ENCODE peak calls at places on chromosomes 1 and 21, in ten cellular contexts. S, U, N, T, Q, F, O, Z, M and L are unnamed samples.

GRCh38 chr1:41714613-41715389 is 203.9 kb downstream of the HIVEP3 start:
- DNase-seq in Q (no peak), S (no peak), T (no peak), N (no peak), F (no peak), Z (no peak), O (no peak), M (no peak), U (no peak), L (no peak)

GRCh38 chr1:17207966-17208418 is 3.1 kb downstream of the PADI1 start:
- DNase-seq in S (peak; percentile 70), O (no peak), Z (peak; percentile 81), F (no peak), N (peak; percentile 27), U (no peak), Q (peak; percentile 92), T (no peak), M (no peak), L (no peak)

GRCh38 chr21:31107871-31108270 is 69.6 kb upstream of the KRTAP19-8 start:
- DNase-seq in O (no peak), F (peak; percentile 32), M (no peak), U (no peak), N (no peak), Q (no peak), S (no peak), Z (no peak), T (no peak), L (no peak)

GRCh38 chr1:81703736-81704463 is 96.8 kb upstream of the ADGRL2 start:
- DNase-seq in O (peak; percentile 53), S (no peak), T (no peak), F (no peak), U (no peak), M (no peak), Z (peak; percentile 63), Q (peak; percentile 75), N (no peak), L (peak; percentile 46)

GRCh38 chr1:165495811-165496143 is 48.0 kb upstream of the LRRC52 start:
- DNase-seq in O (no peak), Q (no peak), N (no peak), M (no peak), S (no peak), Z (no peak), U (no peak), F (no peak), T (no peak), L (no peak)

GRCh38 chr1:225973158-225973557 is 26.0 kb downstream of the SDE2 start:
- DNase-seq in Q (no peak), F (no peak), O (no peak), M (no peak), S (no peak), U (no peak), N (no peak), Z (peak; percentile 14), T (no peak), L (no peak)

GRCh38 chr1:6198646-6199297 is 623 bp downstream of the RPL22 start:
- DNase-seq in N (peak; percentile 41), T (no peak), M (no peak), O (no peak), Q (peak; percentile 14), Z (no peak), U (no peak), S (no peak), F (no peak), L (no peak)

GRCh38 chr1:178599087-178599486 is 86.2 kb downstream of the TEX35 start:
- DNase-seq in T (no peak), O (no peak), S (no peak), N (no peak), Z (no peak), Q (no peak), U (no peak), F (no peak), M (no peak), L (no peak)

GRCh38 chr1:117559139-117559538 is 46.7 kb upstream of the TENT5C start:
- DNase-seq in T (no peak), U (no peak), Z (no peak), Q (no peak), F (no peak), S (no peak), M (no peak), N (no peak), O (no peak), L (no peak)

GRCh38 chr1:207463021-207463420 is 8.9 kb downstream of the CR2 start:
- DNase-seq in S (no peak), N (no peak), Q (peak; percentile 15), F (no peak), M (no peak), Z (no peak), T (no peak), O (no peak), U (no peak), L (no peak)

GRCh38 chr1:22788298-22788697 is 77.7 kb downstream of the EPHB2 start:
- DNase-seq in U (no peak), S (no peak), T (no peak), O (no peak), Z (no peak), F (no peak), Q (peak; percentile 68), M (no peak), N (no peak), L (no peak)

GRCh38 chr21:37118187-37118826 is 45.3 kb downstream of the TTC3 start:
- DNase-seq in N (no peak), Z (no peak), Q (peak; percentile 63), S (no peak), U (no peak), F (no peak), T (no peak), M (no peak), O (no peak), L (no peak)

GRCh38 chr1:101653482-101653946 is 343.2 kb downstream of the OLFM3 start:
- DNase-seq in M (no peak), Z (no peak), U (no peak), F (no peak), N (no peak), O (peak; percentile 73), Q (peak; percentile 54), S (no peak), T (no peak), L (peak; percentile 20)

GRCh38 chr1:58447891-58448290 is 98.6 kb downstream of the OMA1 start:
- DNase-seq in M (no peak), Z (no peak), S (no peak), N (no peak), O (no peak), T (no peak), Q (no peak), U (no peak), F (no peak), L (peak; percentile 20)

GRCh38 chr21:29187939-29188338 is 57.5 kb downstream of the MAP3K7CL start:
- DNase-seq in Q (peak; percentile 84), F (peak; percentile 67), N (no peak), O (no peak), S (no peak), U (no peak), M (peak; percentile 49), T (no peak), Z (peak; percentile 21), L (no peak)

GRCh38 chr1:155070721-155071556 is 7.4 kb downstream of the EFNA4 start:
- DNase-seq in Z (peak; percentile 82), N (peak; percentile 77), S (no peak), U (peak; percentile 55), Q (no peak), T (peak; percentile 91), F (peak; percentile 83), O (peak; percentile 95), M (peak; percentile 78), L (peak; percentile 77)
- TF ChIP-seq CTCF in Z (peak; percentile 48), N (peak; percentile 51), S (no peak), U (peak; percentile 45), Q (no peak), T (peak; percentile 49), F (peak; percentile 62), O (peak; percentile 63), M (peak; percentile 41), L (peak; percentile 29)

DNA sequence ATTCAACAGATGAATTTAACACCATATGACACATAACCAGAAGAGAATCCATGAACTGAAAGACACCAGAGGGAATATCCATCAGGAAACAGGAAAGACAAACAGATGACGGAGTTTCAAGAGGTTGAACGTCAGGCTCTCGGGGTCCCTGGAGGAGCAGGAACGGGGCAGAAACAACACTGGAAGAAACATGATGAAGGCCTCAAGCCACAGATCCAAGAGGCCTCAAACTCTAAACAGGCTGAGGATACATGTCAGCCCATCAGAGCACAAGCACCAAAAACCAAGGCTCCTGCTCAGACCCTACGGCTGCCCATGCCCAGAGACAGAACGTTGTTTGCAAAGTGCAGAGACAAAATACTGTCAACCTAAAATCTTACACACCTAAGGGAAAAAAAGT is 7.0 kb downstream of the INTS11 start:
- DNase-seq in S (no peak), O (no peak), M (no peak), N (no peak), F (no peak), Q (no peak), U (no peak), Z (no peak), T (no peak), L (no peak)
- H3K4me1 ChIP-seq in S (peaks cover 21% of the 10 kb centered on the region), O (peaks cover 7% of the 10 kb centered on the region), M (peaks cover 36% of the 10 kb centered on the region), N (peaks cover 7% of the 10 kb centered on the region), F (peaks cover 37% of the 10 kb centered on the region), Q (peaks cover 24% of the 10 kb centered on the region), U (peaks cover 15% of the 10 kb centered on the region), Z (peaks cover 16% of the 10 kb centered on the region), T (peaks cover 15% of the 10 kb centered on the region), L (no peaks in the 10 kb centered on the region)

DNA sequence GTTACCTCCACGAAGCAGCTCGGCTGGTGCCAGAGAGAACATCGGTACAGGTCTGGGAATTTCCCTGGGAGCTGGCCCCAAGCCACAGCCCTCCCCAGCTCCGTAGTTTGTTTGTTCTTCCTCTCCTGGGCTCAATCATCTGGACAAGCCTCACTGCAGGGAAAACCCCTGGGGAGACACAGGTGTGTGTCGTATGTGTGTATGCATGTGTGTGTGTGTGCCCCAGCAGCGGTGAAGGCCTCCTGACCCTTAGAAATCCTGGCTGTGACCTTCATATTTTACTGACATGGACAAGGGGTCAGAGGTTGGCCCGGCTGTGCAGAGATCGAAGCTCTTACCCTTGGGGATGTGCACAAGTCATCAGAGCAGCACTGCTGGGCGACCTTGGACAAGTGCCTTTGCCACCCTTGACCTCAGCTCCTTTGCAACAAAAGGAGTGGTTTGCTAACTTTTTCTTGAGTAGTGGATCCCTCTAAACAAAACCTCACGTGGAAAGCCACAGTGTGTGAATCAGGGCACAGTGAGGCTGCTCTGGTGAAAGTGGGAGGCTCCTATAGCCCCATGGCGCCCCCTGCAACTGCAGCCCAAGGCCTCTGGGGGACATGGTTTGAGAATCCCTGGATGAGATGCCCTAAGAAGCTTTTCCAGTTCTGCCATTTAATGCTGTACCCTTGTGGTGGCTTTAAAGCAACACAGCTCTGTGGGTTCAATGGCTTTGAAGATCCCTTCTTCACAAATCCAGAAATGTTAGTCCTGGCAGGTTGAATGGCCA is 12.3 kb upstream of the IL22RA1 start:
- DNase-seq in U (no peak), Q (peak; percentile 78), F (peak; percentile 86), T (no peak), M (no peak), S (peak; percentile 26), N (no peak), O (peak; percentile 33), Z (no peak), L (no peak)
- TF ChIP-seq CTCF in U (no peak), Q (peak; percentile 23), F (no peak), T (peak; percentile 19), M (no peak), S (no peak), N (no peak), O (peak; percentile 49), Z (no peak), L (peak; percentile 29)

DNA sequence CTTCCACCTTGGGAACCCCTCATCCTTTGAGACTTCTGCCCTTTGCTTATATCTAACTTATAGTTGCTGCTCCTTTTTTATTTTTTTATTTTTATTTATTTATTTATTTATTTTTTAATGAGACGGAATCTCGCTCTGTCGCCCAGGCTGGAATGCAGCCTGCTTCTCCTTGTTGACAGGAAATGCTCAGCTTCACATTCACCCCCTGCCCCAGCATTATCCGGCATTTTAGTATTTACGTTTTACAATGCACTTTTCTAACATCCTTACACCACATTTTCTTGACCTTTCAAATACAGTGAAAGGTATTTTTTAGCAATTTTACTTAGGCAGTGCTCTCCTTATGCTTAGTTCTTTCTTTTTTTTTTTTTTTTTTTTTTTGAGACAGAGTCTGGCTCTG is 14.9 kb downstream of the CXADR start:
- DNase-seq in O (no peak), U (no peak), Z (no peak), S (no peak), F (no peak), T (no peak), M (no peak), N (no peak), Q (no peak), L (no peak)
- H3K4me1 ChIP-seq in O (peaks cover 24% of the 10 kb centered on the region), U (no peaks in the 10 kb centered on the region), Z (peaks cover 57% of the 10 kb centered on the region), S (peaks cover 38% of the 10 kb centered on the region), F (peaks cover 15% of the 10 kb centered on the region), T (no peaks in the 10 kb centered on the region), M (no peaks in the 10 kb centered on the region), N (no peaks in the 10 kb centered on the region), Q (peaks cover 3% of the 10 kb centered on the region), L (peaks cover 11% of the 10 kb centered on the region)